ENCODE peak calls at places on chromosome X, in four cellular contexts. I is K562, P is H1, B is HepG2. X is an unnamed sample.

GRCh38 chrX:19798423-19798822 is 89.0 kb downstream of the SH3KBP1 start:
- DNase-seq in B (no peak), I (no peak), P (no peak), X (no peak)

GRCh38 chrX:24149346-24150050 is at the start of gene ZFX:
- DNase-seq in B (peak), I (peak), P (no peak), X (no peak)

GRCh38 chrX:71103110-71103983 is 3.2 kb downstream of the CXorf65 start:
- DNase-seq in B (no peak), I (peak), P (peak), X (no peak)

GRCh38 chrX:39834600-39834999 is 263.2 kb downstream of the BCOR start:
- DNase-seq in I (no peak), P (no peak), B (no peak), X (no peak)

GRCh38 chrX:57516491-57516890 is 75.3 kb upstream of the ZXDB start:
- DNase-seq in P (no peak), B (no peak), I (no peak), X (no peak)

GRCh38 chrX:16476009-16476408 is 173.9 kb upstream of the S100G start:
- DNase-seq in I (no peak), B (no peak), P (no peak), X (no peak)

GRCh38 chrX:111505783-111506182 is 5.7 kb upstream of the SERTM2 start:
- DNase-seq in I (no peak), P (no peak), B (no peak), X (no peak)

GRCh38 chrX:23332888-23333821 is 1.5 kb upstream of the PTCHD1 start:
- DNase-seq in I (no peak), P (no peak), B (no peak), X (no peak)

GRCh38 chrX:11533211-11533651 is 132.5 kb downstream of the ARHGAP6 start:
- DNase-seq in P (no peak), I (peak), B (peak), X (peak)

GRCh38 chrX:78327370-78328048 is at the start of gene CYSLTR1:
- DNase-seq in P (no peak), B (no peak), I (no peak), X (no peak)

GRCh38 chrX:23764585-23764984 is 18.4 kb upstream of the SAT1 start:
- DNase-seq in P (no peak), I (no peak), B (no peak), X (no peak)

GRCh38 chrX:22748093-22748999 is 251.4 kb upstream of the DDX53 start:
- DNase-seq in P (peak), B (peak), I (peak), X (peak)

GRCh38 chrX:7073336-7073735 is 74.2 kb upstream of the STS start:
- DNase-seq in I (no peak), P (no peak), B (no peak), X (no peak)

GRCh38 chrX:150880808-150881165 is 17.7 kb downstream of the CD99L2 start:
- DNase-seq in I (no peak), B (no peak), P (no peak), X (no peak)

GRCh38 chrX:13965531-13965930 is 64.2 kb downstream of the GEMIN8 start:
- DNase-seq in I (no peak), P (no peak), B (no peak), X (no peak)

GRCh38 chrX:77426811-77427210 is 20.4 kb upstream of the FGF16 start:
- DNase-seq in B (no peak), P (no peak), I (no peak), X (no peak)

GRCh38 chrX:24085133-24085532 is 30.4 kb downstream of the EIF2S3 start:
- DNase-seq in B (no peak), P (no peak), I (no peak), X (no peak)

GRCh38 chrX:24341795-24342194 is 18.6 kb upstream of the SUPT20HL1 start:
- DNase-seq in P (no peak), I (no peak), B (no peak), X (no peak)

GRCh38 chrX:96474357-96475125 is 210.1 kb upstream of the DIAPH2 start:
- DNase-seq in I (no peak), B (no peak), P (no peak), X (no peak)

GRCh38 chrX:78979789-78980464 is 34.7 kb downstream of the P2RY10 start:
- DNase-seq in I (no peak), P (no peak), B (no peak), X (no peak)

GRCh38 chrX:12505127-12505526 is 286.1 kb upstream of the PRPS2 start:
- DNase-seq in P (no peak), I (no peak), B (no peak), X (no peak)

GRCh38 chrX:130770615-130771014 is 132.4 kb downstream of the ENOX2 start:
- DNase-seq in P (no peak), B (no peak), I (no peak), X (peak)

GRCh38 chrX:16658284-16658683 is 8.3 kb downstream of the S100G start:
- DNase-seq in P (no peak), B (no peak), I (no peak), X (no peak)

GRCh38 chrX:112822892-112823291 is 17.7 kb downstream of the AMOT start:
- DNase-seq in P (no peak), I (peak), B (no peak), X (no peak)

GRCh38 chrX:119181491-119181890 is 53.9 kb upstream of the KIAA1210 start:
- DNase-seq in B (peak), I (no peak), P (no peak), X (peak)

GRCh38 chrX:13428055-13428786 is 108.4 kb upstream of the ATXN3L start:
- DNase-seq in B (no peak), P (no peak), I (no peak), X (peak)

GRCh38 chrX:23548164-23548563 is 119.1 kb upstream of the PRDX4 start:
- DNase-seq in B (no peak), I (no peak), P (no peak), X (no peak)

GRCh38 chrX:101260435-101260834 is 30.7 kb downstream of the TAF7L start:
- DNase-seq in P (no peak), B (peak), I (peak), X (no peak)

GRCh38 chrX:86407371-86407770 is 259.1 kb downstream of the DACH2 start:
- DNase-seq in P (no peak), B (no peak), I (no peak), X (no peak)

GRCh38 chrX:150573702-150574101 is 5.3 kb downstream of the MTM1 start:
- DNase-seq in I (no peak), B (no peak), P (no peak), X (no peak)

GRCh38 chrX:154458954-154459829 is 1.1 kb downstream of the PLXNA3 start:
- DNase-seq in B (no peak), I (no peak), P (no peak), X (no peak)

GRCh38 chrX:18722500-18723071 is 15.1 kb downstream of the PPEF1 start:
- DNase-seq in I (no peak), B (no peak), P (no peak), X (no peak)

GRCh38 chrX:9483376-9483775 is 18.5 kb downstream of the TBL1X start:
- DNase-seq in I (no peak), P (no peak), B (peak), X (no peak)

GRCh38 chrX:9396930-9397329 is 67.9 kb upstream of the TBL1X start:
- DNase-seq in B (peak), I (no peak), P (no peak), X (no peak)

GRCh38 chrX:108022491-108023089 is 22.3 kb upstream of the VSIG1 start:
- DNase-seq in B (no peak), I (no peak), P (no peak), X (no peak)

GRCh38 chrX:37666516-37666915 is 19.1 kb upstream of the XK start:
- DNase-seq in B (no peak), I (no peak), P (no peak), X (no peak)

GRCh38 chrX:30831082-30831481 is 58.0 kb downstream of the TAB3 start:
- DNase-seq in I (no peak), P (no peak), B (no peak), X (no peak)

GRCh38 chrX:15349046-15349445 is 13.7 kb upstream of the PIGA start:
- DNase-seq in B (peak), I (peak), P (no peak), X (peak)

GRCh38 chrX:15344106-15344505 is 8.8 kb upstream of the PIGA start:
- DNase-seq in B (no peak), P (no peak), I (no peak), X (no peak)

GRCh38 chrX:15340867-15341266 is 5.5 kb upstream of the PIGA start:
- DNase-seq in P (no peak), B (no peak), I (no peak), X (no peak)

DNA sequence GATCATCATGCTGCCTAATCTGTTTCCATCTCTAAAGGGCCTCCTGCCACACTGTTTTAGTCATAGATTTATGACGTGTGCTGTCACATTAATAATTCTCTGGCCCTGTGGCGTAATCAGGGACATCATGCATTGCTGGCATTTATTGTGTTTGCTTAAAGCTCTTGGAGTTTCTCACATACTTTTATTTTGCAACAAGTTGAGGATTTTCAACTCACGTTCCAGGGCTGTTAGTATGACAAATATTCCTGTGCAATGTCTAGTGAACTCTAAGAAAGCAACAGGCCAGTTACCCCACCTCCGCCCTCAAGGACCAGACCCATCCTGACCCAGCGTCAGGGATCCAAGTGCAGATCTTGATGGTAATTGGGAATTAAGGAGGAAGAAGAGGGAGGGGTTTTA is 7.8 kb upstream of the PIGA start:
- DNase-seq in B (no peak), P (no peak), I (no peak), X (no peak)
- TF ChIP-seq FOSL1 in B (no peak), P (no peak), I (no peak), X (no peak)

DNA sequence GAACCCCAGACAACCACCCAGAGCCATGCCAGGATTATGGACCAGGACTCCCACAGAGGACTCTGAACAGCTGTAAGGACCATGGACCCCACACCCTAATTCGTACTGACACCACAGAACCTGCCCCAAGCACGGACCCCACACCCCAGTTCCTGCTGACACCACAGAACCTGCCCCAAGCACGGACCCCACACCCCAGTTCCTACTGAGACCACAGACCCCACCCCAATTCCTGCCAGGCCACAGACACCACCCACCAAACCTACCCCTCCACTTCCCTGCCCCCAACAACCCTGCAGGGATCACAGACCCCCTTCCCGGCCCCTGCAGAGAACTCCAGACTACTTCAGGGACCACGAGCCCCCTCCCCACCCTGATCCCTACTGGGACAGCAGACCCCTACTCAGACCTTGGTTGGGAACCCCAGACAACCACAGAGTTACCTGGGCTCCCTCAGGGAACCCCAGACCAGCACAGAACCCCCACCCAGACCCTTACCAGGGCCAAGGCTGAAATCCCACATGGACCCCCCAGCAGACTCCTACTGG is 1.4 kb upstream of the DHRSX start:
- DNase-seq in P (no peak), B (no peak), I (no peak), X (no peak)
- H2AFZ ChIP-seq in P (no peak), B (no peak), I (peak), X (no peak)

DNA sequence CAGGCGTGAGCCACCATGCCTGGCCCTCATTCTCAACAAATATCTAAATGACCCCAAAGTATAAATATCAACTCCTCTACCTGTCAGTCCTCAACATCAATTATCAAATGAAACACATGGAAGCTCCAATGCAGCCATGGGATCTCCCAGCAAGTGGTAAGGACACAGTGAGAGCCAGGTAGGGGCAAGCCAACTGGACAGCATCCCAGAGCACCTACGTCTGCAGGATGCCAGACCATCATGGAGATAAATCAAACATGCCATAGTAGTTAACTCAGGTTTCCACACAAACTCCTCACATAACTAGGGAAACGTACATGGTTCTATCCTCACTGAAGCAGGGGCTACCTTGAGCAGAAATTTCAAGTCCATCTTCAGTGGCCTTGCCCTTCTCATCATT is 159.9 kb upstream of the MED14 start:
- DNase-seq in B (no peak), I (no peak), P (no peak), X (no peak)
- TF ChIP-seq FOSL1 in B (no peak), I (no peak), P (no peak), X (no peak)

DNA sequence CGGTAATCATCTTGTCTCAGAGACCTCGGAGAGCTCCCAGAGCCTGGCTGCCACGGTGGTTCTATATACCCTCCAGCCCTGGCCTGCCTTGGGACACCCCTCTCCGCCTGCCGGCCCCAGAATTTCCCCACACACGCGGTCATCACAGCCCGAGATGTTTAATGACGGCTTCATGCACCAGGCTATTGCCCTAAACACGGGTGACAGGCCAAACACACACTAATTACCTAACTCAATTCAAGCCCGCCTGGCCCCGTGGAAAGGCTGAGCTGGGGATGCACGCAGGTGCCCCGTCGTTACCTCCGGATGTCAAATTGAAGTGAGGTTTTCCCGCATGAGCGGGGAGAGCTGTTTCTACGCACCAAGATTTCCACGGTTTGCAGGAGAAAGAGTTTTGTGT is 72.9 kb upstream of the PPP2R3B start:
- DNase-seq in I (no peak), P (no peak), B (no peak), X (no peak)
- H2AFZ ChIP-seq in I (no peak), P (no peak), B (no peak), X (no peak)

GRCh38 chrX:50905334-50905733 is 5.2 kb upstream of the BMP15 start:
- DNase-seq in P (no peak), B (peak), I (peak), X (no peak)
- TF ChIP-seq FOSL1 in P (no peak), B (no peak), I (no peak), X (no peak)

DNA sequence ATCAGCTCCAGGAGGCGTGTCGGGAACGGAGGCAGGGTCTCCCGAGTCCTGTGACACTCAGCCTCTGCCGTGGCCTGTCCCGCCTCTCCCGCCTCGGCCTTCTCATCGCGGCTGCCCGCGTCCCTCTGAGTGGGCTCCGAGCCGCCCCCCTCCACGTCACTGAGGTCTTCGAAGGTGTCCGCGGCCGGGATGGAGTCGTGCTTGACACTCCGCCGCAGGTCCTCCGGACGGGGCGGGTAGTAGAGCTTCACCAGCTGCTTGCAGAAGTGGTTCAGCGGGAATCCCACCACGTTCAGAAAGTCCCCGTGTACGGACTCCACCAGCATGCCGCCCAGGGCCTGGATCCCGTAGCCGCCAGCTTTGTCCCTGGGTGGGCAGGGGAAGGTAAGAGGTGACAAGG is 25.0 kb downstream of the ASMTL start:
- DNase-seq in B (no peak), I (no peak), P (no peak), X (no peak)
- H2AFZ ChIP-seq in B (no peak), I (no peak), P (no peak), X (no peak)

GRCh38 chrX:46208225-46208854 is 336.9 kb downstream of the ZNF674 start:
- DNase-seq in I (no peak), B (no peak), P (no peak), X (no peak)
- TF ChIP-seq FOSL1 in I (no peak), B (no peak), P (no peak), X (no peak)

DNA sequence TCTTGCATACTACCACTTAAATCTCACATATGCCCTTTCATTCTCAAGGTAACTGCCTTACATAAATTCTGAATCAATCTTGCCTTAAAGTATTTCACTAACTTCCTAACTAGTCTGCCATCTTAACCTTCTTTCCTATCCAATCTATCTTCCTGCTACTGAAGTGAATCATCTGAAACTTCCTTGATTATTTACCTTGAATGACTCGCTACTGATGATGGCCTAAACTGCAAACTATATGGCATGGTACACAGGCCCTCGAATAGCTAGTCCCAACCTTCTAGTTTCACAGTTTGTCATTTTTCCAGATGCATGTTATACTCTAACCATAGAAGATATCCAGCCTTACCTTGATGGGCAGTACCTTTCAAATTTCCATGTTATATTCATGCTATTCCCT is 19.9 kb downstream of the PHKA1 start:
- DNase-seq in B (no peak), P (no peak), I (no peak), X (no peak)
- H2AFZ ChIP-seq in B (no peak), P (no peak), I (no peak), X (no peak)

GRCh38 chrX:68490644-68491043 is 8.2 kb upstream of the YIPF6 start:
- DNase-seq in I (peak), P (no peak), B (peak), X (no peak)
- TF ChIP-seq FOSL1 in I (no peak), P (no peak), B (no peak), X (no peak)

X was measured in HCT116.